ENCODE peak calls at places on chromosomes 16 and 17, in six cellular contexts. X is stomach; H is stimulated activated naive CD8-positive, alpha-beta T cell treated with anti-CD3 and anti-CD28 coated beads, Interleukin-15, Interleukin-2, amounts not matched to agents 100 U/mL and 50 U/mL, for 24 hours; I is T-helper 2 cell; E is GM12891; J is left cardiac atrium. S is an unnamed sample.

GRCh38 chr17:81109957-81110356 is 55.4 kb upstream of the PVALEF start:
- DNase-seq in J (no peak), X (no peak), I (no peak), E (no peak), H (no peak), S (no peak)

GRCh38 chr16:50613281-50613991 is 65.2 kb downstream of the NKD1 start:
- DNase-seq in I (no peak), H (no peak), J (no peak), E (no peak), X (no peak), S (no peak)

GRCh38 chr17:58679263-58680037 is 12.4 kb downstream of the TEX14 start:
- DNase-seq in X (no peak), H (no peak), I (no peak), E (peak), J (no peak), S (no peak)

GRCh38 chr16:86854058-86854621 is 275.8 kb downstream of the FOXL1 start:
- DNase-seq in H (no peak), I (no peak), J (no peak), E (no peak), X (no peak), S (no peak)

GRCh38 chr17:7294614-7295153 is at the start of gene YBX2:
- DNase-seq in I (peak), J (peak), X (peak), H (peak), E (peak), S (peak)

GRCh38 chr16:70660672-70661350 is 14.5 kb downstream of the IL34 start:
- DNase-seq in J (no peak), E (no peak), I (no peak), X (no peak), H (no peak), S (no peak)

GRCh38 chr16:88504489-88505404 is 51.7 kb downstream of the ZFPM1 start:
- DNase-seq in E (no peak), H (no peak), X (peak), J (no peak), I (no peak), S (no peak)

GRCh38 chr17:69326302-69327059 is 452 bp downstream of the ABCA5 start:
- DNase-seq in H (peak), I (no peak), J (peak), E (no peak), X (peak), S (peak)

GRCh38 chr17:58605470-58605869 is 86.4 kb downstream of the TEX14 start:
- DNase-seq in I (no peak), X (no peak), H (no peak), E (no peak), J (no peak), S (no peak)

GRCh38 chr17:76642032-76642561 is 1.5 kb downstream of the ST6GALNAC1 start:
- DNase-seq in E (no peak), J (no peak), X (no peak), H (no peak), I (no peak), S (no peak)

GRCh38 chr17:57038486-57038885 is 46.6 kb upstream of the AKAP1 start:
- DNase-seq in J (no peak), H (no peak), E (no peak), I (no peak), X (no peak), S (no peak)

GRCh38 chr16:29676989-29677388 is 2.0 kb upstream of the QPRT start:
- DNase-seq in I (no peak), H (no peak), J (no peak), E (no peak), X (no peak), S (no peak)

GRCh38 chr16:57564571-57565270 is 22.3 kb downstream of the ADGRG5 start:
- DNase-seq in I (no peak), J (no peak), H (no peak), X (no peak), E (no peak), S (no peak)

GRCh38 chr17:32285770-32286517 is 20.3 kb downstream of the RHBDL3 start:
- DNase-seq in E (no peak), X (no peak), I (no peak), H (no peak), J (no peak), S (no peak)

S was measured in activated naive CD8-positive, alpha-beta T cell treated with anti-CD3 and anti-CD28 coated beads for 36 hours.